ENCODE peak calls at places on chromosomes 16 and 17, in eight cellular contexts. V is tibial artery, G is fibroblast of pulmonary artery, L is cardiac fibroblast, A is fibroblast of lung, C is fibroblast of mammary gland, K is AG04450, W is A549. E is an unnamed sample.

GRCh38 chr16:46887524-46887854 is 3.3 kb downstream of the GPT2 start:
- DNase-seq in V (no peak), G (no peak), L (no peak), A (no peak), C (no peak), K (no peak), W (no peak), E (no peak)

GRCh38 chr17:46167267-46167666 is 26.0 kb downstream of the KANSL1 start:
- DNase-seq in V (no peak), G (no peak), L (no peak), A (peak), C (no peak), K (no peak), W (no peak), E (no peak)

GRCh38 chr16:75096730-75097129 is 19.9 kb downstream of the LDHD start:
- DNase-seq in V (no peak), G (no peak), L (no peak), A (no peak), C (no peak), K (no peak), W (peak), E (peak)

GRCh38 chr16:2979669-2980226 is 498 bp downstream of the PKMYT1 start:
- DNase-seq in V (no peak), G (no peak), L (no peak), A (no peak), C (no peak), K (no peak), W (no peak), E (no peak)

GRCh38 chr16:55666012-55666411 is 10.2 kb downstream of the SLC6A2 start:
- DNase-seq in V (no peak), G (no peak), L (no peak), A (no peak), C (no peak), K (no peak), W (no peak), E (no peak)

GRCh38 chr17:6496116-6496481 is 51.8 kb downstream of the PIMREG start:
- DNase-seq in V (peak), G (no peak), L (no peak), A (no peak), C (no peak), K (no peak), W (no peak), E (no peak)

GRCh38 chr16:53743149-53743566 is 39.2 kb downstream of the FTO start:
- DNase-seq in V (no peak), G (peak), L (peak), A (no peak), C (peak), K (no peak), W (no peak), E (no peak)

GRCh38 chr17:77245162-77245926 is 104.6 kb downstream of the SEC14L1 start:
- DNase-seq in V (no peak), G (no peak), L (no peak), A (no peak), C (no peak), K (no peak), W (no peak), E (no peak)

GRCh38 chr17:19533718-19534561 is at the start of gene SLC47A1:
- DNase-seq in V (no peak), G (peak), L (peak), A (peak), C (no peak), K (no peak), W (peak), E (no peak)

DNA sequence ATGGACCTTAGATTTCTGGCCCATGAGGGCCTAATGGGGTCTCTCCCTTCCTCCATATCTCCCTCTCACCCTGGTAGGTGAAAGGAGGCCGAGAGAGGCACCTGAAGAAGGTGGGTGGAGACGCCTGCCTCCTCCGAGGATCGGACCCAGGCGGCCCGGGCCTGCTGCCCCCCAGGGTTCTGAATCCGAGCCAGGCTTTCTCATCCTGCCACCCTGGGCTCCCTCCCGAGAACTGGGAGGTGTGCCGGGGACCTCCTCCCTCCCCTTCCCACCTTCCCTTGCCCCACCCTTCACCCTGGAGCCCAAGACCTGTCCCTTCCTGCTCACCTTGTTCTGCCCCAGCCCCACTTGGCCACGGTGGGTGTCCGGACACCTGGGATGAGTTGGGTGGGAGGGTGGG is 5.0 kb downstream of the FBXL19 start:
- DNase-seq in V (no peak), G (no peak), L (no peak), A (no peak), C (no peak), K (no peak), W (no peak), E (no peak)
- H3K4me3 ChIP-seq in V (no peak), G (no peak), L (no peak), A (no peak), C (no peak), K (no peak), W (no peak), E (no peak)

GRCh38 chr17:66425751-66426396 is 123.5 kb downstream of the PRKCA start:
- DNase-seq in V (no peak), G (no peak), L (no peak), A (no peak), C (no peak), K (no peak), W (no peak), E (no peak)
- TF ChIP-seq CTCF in V (no peak), G (no peak), L (no peak), A (no peak), C (no peak), K (no peak), W (no peak), E (no peak)

GRCh38 chr17:47829870-47830269 is 1.5 kb downstream of the MRPL10 start:
- DNase-seq in V (no peak), G (no peak), L (no peak), A (no peak), C (no peak), K (no peak), W (no peak), E (no peak)
- H3K4me3 ChIP-seq in V (no peak), G (no peak), L (no peak), A (no peak), C (no peak), K (no peak), W (no peak), E (no peak)

DNA sequence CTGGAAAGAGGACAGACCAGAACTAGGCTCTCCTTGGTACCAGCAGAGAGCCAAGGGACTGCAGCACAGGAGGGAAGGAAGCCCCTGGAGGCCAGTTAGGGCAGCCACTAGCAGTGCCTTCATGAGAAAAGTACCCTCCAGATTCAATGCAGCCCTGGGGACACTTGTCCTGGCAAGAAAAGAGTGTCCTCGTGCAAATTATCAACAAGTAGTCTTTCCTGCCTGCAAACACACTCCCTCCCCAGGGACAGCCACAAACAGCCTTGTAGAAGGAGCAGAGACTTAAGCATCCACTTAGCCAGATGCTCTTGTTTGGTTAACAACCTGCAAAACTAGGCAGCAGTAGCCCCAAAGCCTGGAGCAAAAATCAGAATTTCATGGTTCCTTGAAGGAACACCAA is 24.3 kb downstream of the CENPV start:
- DNase-seq in V (peak), G (peak), L (peak), A (no peak), C (peak), K (no peak), W (peak), E (no peak)
- TF ChIP-seq CTCF in V (no peak), G (peak), L (peak), A (peak), C (peak), K (peak), W (no peak), E (peak)

DNA sequence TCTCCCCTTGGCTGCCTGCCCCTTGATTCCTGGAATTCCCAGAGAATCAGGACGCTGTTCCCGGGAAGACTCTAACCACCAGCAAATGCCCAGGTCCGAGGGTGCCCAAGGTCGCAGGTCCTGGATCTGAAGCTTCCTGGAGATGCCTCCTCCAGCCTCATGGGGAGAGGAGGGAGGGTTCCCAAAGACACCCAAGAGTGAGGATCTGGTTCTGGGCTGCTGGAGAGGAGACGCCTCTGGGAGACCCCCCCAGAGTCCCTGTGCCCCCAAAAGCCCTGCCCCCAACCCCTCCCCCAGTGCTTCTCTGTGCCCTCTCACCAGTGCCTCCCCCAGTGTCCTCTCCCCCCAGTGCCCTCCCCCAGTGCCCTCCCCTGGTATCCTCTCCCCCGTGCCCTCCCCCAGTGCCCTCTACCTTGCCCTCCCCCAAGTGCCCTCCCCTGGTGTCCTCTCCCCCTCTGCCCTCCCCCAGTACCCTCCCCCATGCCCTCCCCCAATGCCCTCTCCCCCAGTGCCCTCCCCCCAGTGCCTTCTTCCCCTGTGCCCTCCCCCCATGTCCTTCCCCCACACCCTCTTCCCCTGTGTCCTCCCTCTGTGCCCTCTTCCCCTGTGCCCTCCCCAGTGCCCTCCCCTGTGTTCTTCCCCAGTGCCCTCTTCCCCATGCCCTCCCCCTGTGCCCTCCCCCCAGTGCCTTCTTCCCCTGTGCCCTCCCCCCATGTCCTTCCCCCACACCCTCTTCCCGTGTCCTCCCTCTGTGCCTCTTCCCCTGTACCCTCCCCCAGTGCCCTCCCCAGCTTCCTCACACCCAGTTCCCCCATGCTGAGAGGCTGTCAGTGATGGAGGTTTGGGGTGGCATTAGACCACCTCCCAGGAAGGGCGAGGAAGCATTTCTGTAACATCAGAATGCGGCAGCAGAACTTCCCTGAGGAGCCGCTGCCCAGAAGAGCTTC is 6.3 kb upstream of the SECTM1 start:
- DNase-seq in V (no peak), G (no peak), L (no peak), A (no peak), C (no peak), K (no peak), W (peak), E (no peak)
- H3K4me3 ChIP-seq in V (peak), G (peak), L (peak), A (peak), C (peak), K (no peak), W (peak), E (peak)